ENCODE peak calls at places on chromosomes 6 and 20, in seven cellular contexts. B is CD8-positive, alpha-beta memory T cell; Y is CD4-positive, alpha-beta memory T cell; G is esophagus muscularis mucosa; Q is adrenal gland; H is H9; R is astrocyte. C is an unnamed sample.

GRCh38 chr6:127886603-127887002 is 14.3 kb downstream of the THEMIS start:
- DNase-seq in Q (no peak), G (no peak), H (no peak), B (no peak), Y (no peak), R (no peak), C (no peak)

GRCh38 chr6:73585566-73586415 is 65.0 kb upstream of the EEF1A1 start:
- DNase-seq in Q (peak; percentile 65), H (peak; percentile 48), G (no peak), Y (peak; percentile 57), B (peak; percentile 54), R (peak; percentile 78), C (no peak)

GRCh38 chr6:5367510-5367909 is 106.2 kb downstream of the FARS2 start:
- DNase-seq in G (no peak), Q (no peak), H (no peak), Y (no peak), B (no peak), R (no peak), C (no peak)

GRCh38 chr6:144139817-144140216 is 10.5 kb upstream of the STX11 start:
- DNase-seq in G (no peak), H (no peak), Y (no peak), B (no peak), R (no peak), Q (no peak), C (no peak)

GRCh38 chr20:39861381-39861780 is 827.7 kb downstream of the MAFB start:
- DNase-seq in Y (no peak), H (no peak), B (no peak), R (no peak), G (no peak), Q (no peak), C (no peak)

GRCh38 chr20:23332467-23332866 is 18.1 kb upstream of the NXT1 start:
- DNase-seq in H (no peak), Y (no peak), R (no peak), G (no peak), Q (no peak), B (no peak), C (no peak)

GRCh38 chr6:127932708-127933107 is 31.9 kb upstream of the THEMIS start:
- DNase-seq in G (no peak), H (no peak), B (no peak), Q (no peak), R (no peak), Y (no peak), C (peak; percentile 44)

GRCh38 chr6:107110200-107110599 is 5.1 kb downstream of the BEND3 start:
- DNase-seq in G (no peak), R (no peak), H (no peak), Y (no peak), Q (no peak), B (no peak), C (no peak)

GRCh38 chr6:48074368-48074767 is 36.6 kb downstream of the PTCHD4 start:
- DNase-seq in R (peak; percentile 34), Q (no peak), G (no peak), H (no peak), B (no peak), Y (no peak), C (no peak)

GRCh38 chr6:53811082-53811481 is 16.3 kb downstream of the LRRC1 start:
- DNase-seq in G (no peak), H (peak; percentile 41), R (no peak), B (no peak), Y (no peak), Q (no peak), C (peak; percentile 71)

GRCh38 chr20:60365063-60365640 is 406.9 kb downstream of the CDH26 start:
- DNase-seq in B (no peak), Y (no peak), G (no peak), Q (no peak), R (no peak), H (peak; percentile 63), C (no peak)

GRCh38 chr6:71468841-71469750 is 180.5 kb downstream of the OGFRL1 start:
- DNase-seq in R (peak; percentile 98), B (no peak), Q (no peak), Y (no peak), G (no peak), H (no peak), C (no peak)

GRCh38 chr6:160534050-160534696 is 129.9 kb downstream of the LPA start:
- DNase-seq in G (no peak), B (peak; percentile 43), R (peak; percentile 10), H (peak; percentile 79), Y (peak; percentile 57), Q (peak; percentile 39), C (no peak)

GRCh38 chr20:10119336-10119735 is 84.5 kb downstream of the ANKEF1 start:
- DNase-seq in Y (no peak), Q (no peak), G (no peak), H (no peak), B (no peak), R (no peak), C (no peak)

GRCh38 chr20:3797226-3797545 is 1.1 kb downstream of the CDC25B start:
- DNase-seq in Q (no peak), Y (no peak), H (no peak), R (no peak), G (no peak), B (no peak), C (no peak)
- H3K27ac ChIP-seq in Q (no peak overlapping the region), Y (peak overlapping the region; percentile 68), H (no peak overlapping the region), R (peak overlapping the region; percentile 63), G (peak overlapping the region; percentile 95), B (peak overlapping the region; percentile 60), C (peak overlapping the region; percentile 73)

GRCh38 chr20:34964486-34964885 is 8.8 kb downstream of the MYH7B start:
- DNase-seq in Q (no peak), G (no peak), B (no peak), Y (no peak), R (no peak), H (no peak), C (no peak)
- H3K27ac ChIP-seq in Q (no peak overlapping the region), G (no peak overlapping the region), B (no peak overlapping the region), Y (no peak overlapping the region), R (no peak overlapping the region), H (no peak overlapping the region), C (no peak overlapping the region)

GRCh38 chr6:85644374-85644762 is 1.7 kb upstream of the SYNCRIP start:
- DNase-seq in R (no peak), Y (no peak), G (no peak), B (no peak), H (no peak), Q (no peak), C (no peak)
- H3K27ac ChIP-seq in R (peak overlapping the region; percentile 99), Y (peak overlapping the region; percentile 96), G (peak overlapping the region; percentile 99), B (peak overlapping the region; percentile 86), H (peak overlapping the region; percentile 98), Q (peak overlapping the region; percentile 99), C (peak overlapping the region; percentile 99)

DNA sequence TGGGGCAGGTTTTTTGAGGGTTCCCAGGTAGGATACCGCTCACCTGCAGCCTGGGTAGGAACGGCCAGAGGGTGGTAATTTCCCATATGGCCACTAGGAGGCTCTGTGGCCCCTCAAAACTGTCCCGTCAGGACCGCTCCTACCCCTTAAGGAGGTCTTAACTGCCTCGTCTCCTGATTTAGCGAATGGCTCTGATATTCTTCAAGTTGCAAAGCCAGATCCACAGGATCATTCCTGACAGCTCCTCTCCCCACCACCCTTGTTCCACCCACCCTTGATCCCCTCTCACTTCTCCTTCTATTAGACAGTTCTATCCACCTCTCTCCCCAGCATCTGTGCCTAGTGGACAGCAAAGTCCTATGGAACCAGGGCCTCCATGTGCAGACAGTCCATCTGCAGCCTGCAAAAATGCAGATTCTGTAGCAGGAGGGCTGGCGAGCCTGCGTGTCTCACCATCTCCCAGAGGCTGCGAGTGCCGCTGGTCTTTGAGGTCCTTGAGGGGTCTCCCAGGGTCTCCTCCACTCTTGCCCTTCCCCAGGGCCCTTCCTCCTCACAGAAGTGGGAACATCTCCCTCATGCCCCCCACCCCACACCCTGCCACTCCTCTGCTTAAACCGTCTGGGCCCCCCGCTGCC is 34.3 kb upstream of the ZBP1 start:
- DNase-seq in G (peak; percentile 89), B (peak; percentile 47), Q (peak; percentile 38), H (peak; percentile 76), R (peak; percentile 25), Y (peak; percentile 55), C (no peak)
- H3K27ac ChIP-seq in G (no peak overlapping the region), B (no peak overlapping the region), Q (no peak overlapping the region), H (no peak overlapping the region), R (no peak overlapping the region), Y (no peak overlapping the region), C (no peak overlapping the region)

GRCh38 chr6:11714116-11714797 is 64.3 kb downstream of the ADTRP start:
- DNase-seq in R (no peak), Y (peak; percentile 36), H (no peak), Q (no peak), B (no peak), G (no peak), C (no peak)

GRCh38 chr6:11712760-11713159 is 65.8 kb downstream of the ADTRP start:
- DNase-seq in B (no peak), G (no peak), H (no peak), Y (no peak), Q (no peak), R (no peak), C (no peak)

GRCh38 chr6:11711994-11712698 is 66.5 kb downstream of the ADTRP start:
- DNase-seq in R (peak; percentile 22), G (no peak), B (no peak), Y (no peak), H (no peak), Q (no peak), C (no peak)

GRCh38 chr6:11718031-11718430 is 60.6 kb downstream of the ADTRP start:
- DNase-seq in G (no peak), B (no peak), H (no peak), Y (no peak), Q (no peak), R (no peak), C (no peak)

DNA sequence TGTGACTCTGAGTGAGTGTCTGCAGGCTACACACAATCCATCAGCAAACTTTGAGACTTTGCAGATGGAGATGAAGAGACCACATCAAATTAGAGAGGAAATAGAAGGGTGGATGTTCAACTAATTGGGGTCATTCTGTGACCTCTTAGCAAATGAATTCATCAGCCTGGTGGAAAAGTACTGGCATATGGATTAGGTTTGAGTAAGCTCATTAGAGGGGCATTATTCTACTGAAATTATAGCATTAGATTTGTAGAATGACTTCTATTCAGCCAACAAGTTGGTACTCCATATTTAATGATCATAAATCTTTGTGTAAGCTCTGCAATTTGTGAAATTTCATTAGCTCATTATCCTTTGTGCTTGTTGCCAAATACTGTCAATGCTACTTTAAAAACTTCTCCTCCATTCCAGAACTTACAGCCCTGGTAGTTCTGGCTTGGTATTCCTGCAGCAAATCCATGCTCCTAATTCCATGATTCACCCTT is 63.8 kb downstream of the ADTRP start:
- DNase-seq in Q (no peak), Y (no peak), G (no peak), H (no peak), R (no peak), B (no peak), C (no peak)
- H3K27ac ChIP-seq in Q (no peak overlapping the region), Y (peak overlapping the region; percentile 39), G (no peak overlapping the region), H (no peak overlapping the region), R (no peak overlapping the region), B (no peak overlapping the region), C (no peak overlapping the region)

DNA sequence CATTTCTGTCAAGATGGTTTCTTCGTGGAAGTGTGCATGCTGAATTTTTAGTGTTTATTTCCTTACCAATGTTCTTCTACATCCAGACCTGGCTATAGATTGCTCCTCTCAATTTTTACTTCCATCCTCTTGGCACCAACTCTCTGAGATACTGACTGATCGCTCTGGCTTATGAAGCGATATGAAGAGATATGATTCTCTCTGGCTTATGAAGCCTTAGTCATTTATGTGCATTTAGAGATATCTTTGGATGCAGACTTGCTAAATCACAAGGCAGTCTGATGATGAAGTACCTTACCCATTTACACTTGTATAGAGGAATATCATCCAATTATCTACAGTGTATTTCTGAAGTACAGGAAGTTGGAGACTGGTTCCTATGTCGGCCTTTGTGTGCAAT is 295.4 kb upstream of the STXBP5 start:
- DNase-seq in G (no peak), B (no peak), Y (no peak), H (no peak), Q (no peak), R (no peak), C (no peak)
- H3K27ac ChIP-seq in G (no peak overlapping the region), B (no peak overlapping the region), Y (no peak overlapping the region), H (no peak overlapping the region), Q (no peak overlapping the region), R (no peak overlapping the region), C (no peak overlapping the region)

C was measured in left lung.